ENCODE peak calls at places on chromosomes 13 and 19, in nine cellular contexts. One of them, this sample, is unnamed.

GRCh38 chr13:48808689-48809088 is 155.0 kb downstream of the CYSLTR2 start:
- DNase-seq in heart right ventricle: no peak
- DNase-seq in T-helper 17 cell: no peak
- DNase-seq in activated CD8-positive, alpha-beta T cell treated with anti-CD3 and anti-CD28 coated beads, Interleukin-2, amount 10 ng/mL, durations not matched to agents 7 days and 5 days: no peak
- DNase-seq in left cardiac atrium: no peak
- DNase-seq in lower lobe of right lung: no peak
- DNase-seq in activated T-helper 9 cell treated with anti-CD3 and anti-CD28 coated beads, Interleukin-2, amount 50 U/mL, for 16 hours: no peak
- DNase-seq in transverse colon: no peak
- DNase-seq in activated T-helper 1 cell treated with Interleukin-2 at 50 U/mL for 16 hours: no peak
- DNase-seq in this sample: no peak

GRCh38 chr13:102845630-102846260 is at the start of gene ERCC5:
- DNase-seq in heart right ventricle: peak
- DNase-seq in T-helper 17 cell: peak
- DNase-seq in activated CD8-positive, alpha-beta T cell treated with anti-CD3 and anti-CD28 coated beads, Interleukin-2, amount 10 ng/mL, durations not matched to agents 7 days and 5 days: peak
- DNase-seq in left cardiac atrium: peak
- DNase-seq in lower lobe of right lung: peak
- DNase-seq in activated T-helper 9 cell treated with anti-CD3 and anti-CD28 coated beads, Interleukin-2, amount 50 U/mL, for 16 hours: peak
- DNase-seq in transverse colon: peak
- DNase-seq in activated T-helper 1 cell treated with Interleukin-2 at 50 U/mL for 16 hours: peak
- DNase-seq in this sample: peak

GRCh38 chr19:5352229-5352763 is 11.7 kb upstream of the PTPRS start:
- DNase-seq in heart right ventricle: no peak
- DNase-seq in T-helper 17 cell: no peak
- DNase-seq in activated CD8-positive, alpha-beta T cell treated with anti-CD3 and anti-CD28 coated beads, Interleukin-2, amount 10 ng/mL, durations not matched to agents 7 days and 5 days: no peak
- DNase-seq in left cardiac atrium: no peak
- DNase-seq in lower lobe of right lung: no peak
- DNase-seq in activated T-helper 9 cell treated with anti-CD3 and anti-CD28 coated beads, Interleukin-2, amount 50 U/mL, for 16 hours: no peak
- DNase-seq in transverse colon: no peak
- DNase-seq in activated T-helper 1 cell treated with Interleukin-2 at 50 U/mL for 16 hours: no peak
- DNase-seq in this sample: no peak

GRCh38 chr19:10514211-10515145 is 2.8 kb downstream of the S1PR5 start:
- DNase-seq in heart right ventricle: no peak
- DNase-seq in T-helper 17 cell: no peak
- DNase-seq in activated CD8-positive, alpha-beta T cell treated with anti-CD3 and anti-CD28 coated beads, Interleukin-2, amount 10 ng/mL, durations not matched to agents 7 days and 5 days: peak
- DNase-seq in left cardiac atrium: no peak
- DNase-seq in lower lobe of right lung: no peak
- DNase-seq in activated T-helper 9 cell treated with anti-CD3 and anti-CD28 coated beads, Interleukin-2, amount 50 U/mL, for 16 hours: no peak
- DNase-seq in transverse colon: no peak
- DNase-seq in activated T-helper 1 cell treated with Interleukin-2 at 50 U/mL for 16 hours: peak
- DNase-seq in this sample: peak

GRCh38 chr19:3479177-3479818 is 1.0 kb downstream of the SMIM24 start:
- DNase-seq in heart right ventricle: no peak
- DNase-seq in T-helper 17 cell: no peak
- DNase-seq in activated CD8-positive, alpha-beta T cell treated with anti-CD3 and anti-CD28 coated beads, Interleukin-2, amount 10 ng/mL, durations not matched to agents 7 days and 5 days: peak
- DNase-seq in left cardiac atrium: no peak
- DNase-seq in lower lobe of right lung: no peak
- DNase-seq in activated T-helper 9 cell treated with anti-CD3 and anti-CD28 coated beads, Interleukin-2, amount 50 U/mL, for 16 hours: no peak
- DNase-seq in transverse colon: peak
- DNase-seq in activated T-helper 1 cell treated with Interleukin-2 at 50 U/mL for 16 hours: no peak
- DNase-seq in this sample: peak

GRCh38 chr13:91817250-91817649 is 418.8 kb downstream of the GPC5 start:
- DNase-seq in heart right ventricle: no peak
- DNase-seq in T-helper 17 cell: no peak
- DNase-seq in activated CD8-positive, alpha-beta T cell treated with anti-CD3 and anti-CD28 coated beads, Interleukin-2, amount 10 ng/mL, durations not matched to agents 7 days and 5 days: no peak
- DNase-seq in left cardiac atrium: no peak
- DNase-seq in lower lobe of right lung: no peak
- DNase-seq in activated T-helper 9 cell treated with anti-CD3 and anti-CD28 coated beads, Interleukin-2, amount 50 U/mL, for 16 hours: no peak
- DNase-seq in transverse colon: no peak
- DNase-seq in activated T-helper 1 cell treated with Interleukin-2 at 50 U/mL for 16 hours: no peak
- DNase-seq in this sample: no peak

GRCh38 chr13:37648604-37649003 is 50.0 kb upstream of the POSTN start:
- DNase-seq in heart right ventricle: no peak
- DNase-seq in T-helper 17 cell: no peak
- DNase-seq in activated CD8-positive, alpha-beta T cell treated with anti-CD3 and anti-CD28 coated beads, Interleukin-2, amount 10 ng/mL, durations not matched to agents 7 days and 5 days: no peak
- DNase-seq in left cardiac atrium: no peak
- DNase-seq in lower lobe of right lung: no peak
- DNase-seq in activated T-helper 9 cell treated with anti-CD3 and anti-CD28 coated beads, Interleukin-2, amount 50 U/mL, for 16 hours: no peak
- DNase-seq in transverse colon: no peak
- DNase-seq in activated T-helper 1 cell treated with Interleukin-2 at 50 U/mL for 16 hours: no peak
- DNase-seq in this sample: no peak

GRCh38 chr19:1481224-1481892 is 2.3 kb upstream of the C19orf25 start:
- DNase-seq in heart right ventricle: no peak
- DNase-seq in T-helper 17 cell: no peak
- DNase-seq in activated CD8-positive, alpha-beta T cell treated with anti-CD3 and anti-CD28 coated beads, Interleukin-2, amount 10 ng/mL, durations not matched to agents 7 days and 5 days: no peak
- DNase-seq in left cardiac atrium: no peak
- DNase-seq in lower lobe of right lung: no peak
- DNase-seq in activated T-helper 9 cell treated with anti-CD3 and anti-CD28 coated beads, Interleukin-2, amount 50 U/mL, for 16 hours: no peak
- DNase-seq in transverse colon: no peak
- DNase-seq in activated T-helper 1 cell treated with Interleukin-2 at 50 U/mL for 16 hours: no peak
- DNase-seq in this sample: no peak

GRCh38 chr19:34468400-34468799 is 13.2 kb upstream of the WTIP start:
- DNase-seq in heart right ventricle: no peak
- DNase-seq in T-helper 17 cell: no peak
- DNase-seq in activated CD8-positive, alpha-beta T cell treated with anti-CD3 and anti-CD28 coated beads, Interleukin-2, amount 10 ng/mL, durations not matched to agents 7 days and 5 days: no peak
- DNase-seq in left cardiac atrium: no peak
- DNase-seq in lower lobe of right lung: no peak
- DNase-seq in activated T-helper 9 cell treated with anti-CD3 and anti-CD28 coated beads, Interleukin-2, amount 50 U/mL, for 16 hours: no peak
- DNase-seq in transverse colon: no peak
- DNase-seq in activated T-helper 1 cell treated with Interleukin-2 at 50 U/mL for 16 hours: no peak
- DNase-seq in this sample: no peak